ENCODE peak calls at places on chromosomes 2 and 18, in four cellular contexts. K, J, X and V are unnamed samples.

GRCh38 chr2:23603581-23603980 is 218.6 kb downstream of the KLHL29 start:
- DNase-seq in X (no peak), K (no peak), J (no peak), V (no peak)

GRCh38 chr2:222791946-222792649 is 68.7 kb upstream of the ACSL3 start:
- DNase-seq in K (no peak), J (no peak), X (no peak), V (no peak)

GRCh38 chr18:46156124-46156745 is 52.0 kb downstream of the HAUS1 start:
- DNase-seq in X (no peak), J (no peak), K (no peak), V (no peak)

GRCh38 chr2:106961328-106961727 is 75.4 kb upstream of the ST6GAL2 start:
- DNase-seq in X (no peak), K (no peak), J (no peak), V (no peak)

GRCh38 chr2:18830962-18831361 is 241.6 kb upstream of the NT5C1B start:
- DNase-seq in X (peak), K (no peak), J (no peak), V (no peak)

GRCh38 chr2:66481100-66481549 is 46.2 kb downstream of the MEIS1 start:
- DNase-seq in J (peak), X (no peak), K (peak), V (no peak)

GRCh38 chr2:10422732-10423399 is 25.3 kb downstream of the ODC1 start:
- DNase-seq in X (no peak), K (no peak), J (no peak), V (no peak)

GRCh38 chr2:96213379-96213778 is 4.8 kb upstream of the STARD7 start:
- DNase-seq in J (no peak), K (no peak), X (no peak), V (peak)

GRCh38 chr2:190407246-190407661 is 901 bp upstream of the MFSD6 start:
- DNase-seq in K (peak), J (no peak), X (no peak), V (no peak)

GRCh38 chr18:62979172-62979571 is 263.8 kb downstream of the PHLPP1 start:
- DNase-seq in J (no peak), X (no peak), K (no peak), V (no peak)

GRCh38 chr18:62984656-62985315 is 269.4 kb downstream of the PHLPP1 start:
- DNase-seq in K (no peak), X (no peak), J (no peak), V (no peak)

GRCh38 chr18:62981566-62981965 is 266.2 kb downstream of the PHLPP1 start:
- DNase-seq in X (no peak), K (no peak), J (no peak), V (no peak)

GRCh38 chr18:62979900-62980299 is 264.6 kb downstream of the PHLPP1 start:
- DNase-seq in J (no peak), X (no peak), K (no peak), V (no peak)

GRCh38 chr18:62982600-62983251 is 267.4 kb downstream of the PHLPP1 start:
- DNase-seq in K (peak), X (peak), J (peak), V (peak)
- TF ChIP-seq RNF2 in K (no peak), X (no peak), J (no peak), V (no peak)

DNA sequence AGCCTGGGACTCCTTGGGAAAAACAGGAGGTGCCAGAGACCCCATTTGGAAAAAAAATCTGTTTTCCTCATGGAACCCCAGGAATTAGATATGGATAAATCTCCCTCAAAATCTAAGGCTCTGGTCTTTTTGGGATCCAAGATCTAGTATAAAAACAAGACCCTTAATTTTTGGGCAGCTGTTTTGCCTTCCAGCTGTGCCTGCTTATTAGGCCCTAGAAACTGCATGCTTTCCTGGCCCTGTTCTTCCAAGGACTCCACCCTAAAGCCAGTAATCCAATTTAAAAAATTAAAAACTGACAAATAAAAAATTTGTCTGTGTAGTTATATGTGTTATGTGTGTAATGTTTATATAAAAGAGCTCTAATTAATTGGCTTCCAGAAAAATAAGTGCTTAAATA is 274.6 kb downstream of the STK39 start:
- DNase-seq in K (no peak), X (no peak), J (no peak), V (no peak)
- TF ChIP-seq RAD21 in K (no peak), X (no peak), J (no peak), V (no peak)

DNA sequence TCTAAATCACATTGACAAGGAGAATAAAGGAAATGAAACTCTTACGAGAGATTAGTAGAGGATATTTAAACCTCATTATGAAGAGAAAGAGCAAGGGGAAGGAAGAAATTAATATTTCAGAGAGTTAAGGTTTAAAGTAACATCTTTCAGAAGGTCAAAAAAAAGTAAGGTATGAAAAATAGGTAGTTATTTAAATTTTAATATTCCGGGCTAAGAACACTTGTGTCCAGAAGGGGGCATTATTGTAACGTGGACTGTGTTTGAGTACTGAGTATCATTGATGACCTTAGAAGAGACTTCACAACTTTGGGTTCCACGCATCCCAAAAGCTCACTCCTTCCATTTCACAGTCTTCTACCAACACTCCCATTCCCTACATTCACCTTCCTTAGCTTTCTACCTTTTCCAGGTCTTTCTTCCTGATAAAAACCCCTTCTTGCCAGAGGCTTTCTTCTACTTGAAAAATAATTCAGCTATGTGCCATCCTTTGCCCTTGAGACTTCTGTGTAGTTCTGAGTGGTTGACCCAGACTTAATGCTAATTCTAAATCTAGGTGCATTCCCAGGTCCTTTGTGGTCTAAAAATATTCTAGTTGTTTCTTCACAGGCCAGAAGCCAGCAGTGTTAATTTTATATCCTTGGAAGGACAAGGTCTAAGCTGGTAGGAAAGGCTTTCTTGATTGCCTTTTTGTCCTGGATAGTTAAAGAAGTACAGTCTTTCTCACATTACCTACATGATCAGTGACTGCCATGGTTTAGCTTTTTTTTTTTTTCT is 16.5 kb downstream of the DYNC1I2 start:
- DNase-seq in K (peak), J (peak), X (peak), V (no peak)
- TF ChIP-seq RNF2 in K (no peak), J (no peak), X (no peak), V (no peak)

GRCh38 chr2:28273751-28274150 is 118.9 kb upstream of the FOSL2 start:
- DNase-seq in X (no peak), K (peak), J (no peak), V (no peak)

GRCh38 chr2:28276807-28277206 is 115.9 kb upstream of the FOSL2 start:
- DNase-seq in K (no peak), J (no peak), X (no peak), V (no peak)

GRCh38 chr2:28277466-28277865 is 115.2 kb upstream of the FOSL2 start:
- DNase-seq in X (no peak), K (no peak), J (no peak), V (no peak)

GRCh38 chr2:28274911-28275685 is 117.6 kb upstream of the FOSL2 start:
- DNase-seq in X (no peak), K (peak), J (peak), V (peak)

GRCh38 chr2:28276076-28276618 is 116.5 kb upstream of the FOSL2 start:
- DNase-seq in X (no peak), K (peak), J (peak), V (no peak)
- TF ChIP-seq RAD21 in X (no peak), K (peak), J (no peak), V (no peak)

DNA sequence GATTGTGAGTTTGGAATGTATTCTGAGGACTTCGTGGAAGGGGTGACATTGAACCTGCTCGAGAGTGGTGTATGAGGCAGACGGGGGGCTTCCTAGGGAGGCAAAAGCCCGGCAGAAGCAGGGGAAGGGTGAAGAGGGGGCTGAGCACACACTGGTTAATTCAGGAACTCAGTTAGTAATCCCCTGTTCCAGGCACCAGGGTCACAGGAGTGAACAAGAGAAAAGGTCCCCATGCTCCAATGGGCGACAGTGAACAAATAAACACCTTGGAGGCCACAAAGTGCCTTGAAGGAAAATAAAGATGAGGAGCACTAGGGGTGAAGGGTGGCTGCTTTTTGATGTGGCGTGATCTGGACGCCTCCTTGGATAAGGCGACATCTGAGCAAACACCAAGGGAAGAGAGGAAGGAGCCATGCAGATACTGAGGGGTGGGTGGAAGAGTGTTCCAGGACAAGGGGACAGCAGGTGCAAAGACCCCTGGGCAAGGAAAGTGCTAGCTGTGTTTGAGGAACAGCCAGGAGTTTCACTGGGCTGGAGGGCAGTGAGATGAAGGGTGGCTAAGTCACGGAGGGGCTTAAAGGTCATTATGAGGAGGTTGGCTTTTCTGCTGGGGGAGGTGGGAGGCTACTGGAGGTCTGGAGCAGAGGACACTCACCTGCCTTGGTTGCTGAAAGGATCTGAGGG is 26.7 kb upstream of the ASB18 start:
- DNase-seq in K (no peak), J (no peak), X (no peak), V (no peak)
- TF ChIP-seq RNF2 in K (no peak), J (no peak), X (no peak), V (no peak)